ENCODE peak calls at places on chromosomes 16 and 17, in four cellular contexts. S, R, U and M are unnamed samples. For H3K36me3, the result is how much of the 10 kb centered on the place peaks cover.

GRCh38 chr16:11618107-11618717 is 31.5 kb upstream of the LITAF start:
- DNase-seq in S (no peak), R (no peak), U (no peak), M (no peak)

GRCh38 chr17:55144518-55144917 is 120.2 kb upstream of the HLF start:
- DNase-seq in S (no peak), R (no peak), U (no peak), M (no peak)

GRCh38 chr17:40290629-40291296 is 3.1 kb downstream of the CDC6 start:
- DNase-seq in S (no peak), R (no peak), U (peak), M (no peak)

GRCh38 chr16:67247698-67248400 is 568 bp upstream of the FHOD1 start:
- DNase-seq in S (no peak), R (peak), U (no peak), M (no peak)

GRCh38 chr16:86222965-86223551 is 287.3 kb upstream of the FOXF1 start:
- DNase-seq in S (no peak), R (no peak), U (no peak), M (no peak)

GRCh38 chr16:88502371-88502770 is 49.3 kb downstream of the ZFPM1 start:
- DNase-seq in S (no peak), R (no peak), U (no peak), M (no peak)

GRCh38 chr16:3825103-3825502 is 55.4 kb downstream of the CREBBP start:
- DNase-seq in S (no peak), R (no peak), U (no peak), M (no peak)

GRCh38 chr16:69089091-69089912 is 16.2 kb upstream of the HAS3 start:
- DNase-seq in S (no peak), R (peak), U (no peak), M (no peak)

GRCh38 chr16:13100970-13101369 is 199.6 kb downstream of the SHISA9 start:
- DNase-seq in S (no peak), R (no peak), U (no peak), M (no peak)

GRCh38 chr17:75720656-75721462 is at the start of gene ITGB4:
- DNase-seq in S (peak), R (no peak), U (no peak), M (peak)

GRCh38 chr17:57471941-57472368 is 215.6 kb downstream of the MSI2 start:
- DNase-seq in S (no peak), R (peak), U (no peak), M (no peak)

GRCh38 chr16:85235988-85236831 is 123.9 kb upstream of the CIBAR2 start:
- DNase-seq in S (no peak), R (peak), U (peak), M (no peak)

GRCh38 chr16:1277016-1277944 is 21.4 kb downstream of the TPSD1 start:
- DNase-seq in S (no peak), R (no peak), U (no peak), M (no peak)

GRCh38 chr17:44529864-44530263 is 26.7 kb upstream of the GPATCH8 start:
- DNase-seq in S (no peak), R (no peak), U (no peak), M (no peak)

GRCh38 chr17:48644910-48645557 is 18.9 kb upstream of the HOXB9 start:
- DNase-seq in S (no peak), R (no peak), U (no peak), M (no peak)

GRCh38 chr16:56930516-56931252 is 1.3 kb upstream of the HERPUD1 start:
- DNase-seq in S (no peak), R (no peak), U (no peak), M (no peak)

GRCh38 chr16:70687172-70687531 is 1.3 kb upstream of the MTSS2 start:
- DNase-seq in S (peak), R (no peak), U (no peak), M (no peak)

GRCh38 chr16:27965801-27966200 is 97.7 kb downstream of the GSG1L start:
- DNase-seq in S (no peak), R (no peak), U (no peak), M (no peak)

GRCh38 chr17:29683481-29683880 is 60.8 kb upstream of the CORO6 start:
- DNase-seq in S (no peak), R (no peak), U (no peak), M (no peak)

GRCh38 chr16:82136956-82137818 is 32.8 kb downstream of the MPHOSPH6 start:
- DNase-seq in S (no peak), R (no peak), U (no peak), M (no peak)

GRCh38 chr16:79601092-79601977 is 798 bp upstream of the MAF start:
- DNase-seq in S (peak), R (peak), U (peak), M (peak)

GRCh38 chr16:46947900-46948547 is 25.4 kb downstream of the DNAJA2 start:
- DNase-seq in S (no peak), R (no peak), U (no peak), M (no peak)

GRCh38 chr16:54031107-54031760 is 255.4 kb downstream of the IRX3 start:
- DNase-seq in S (no peak), R (no peak), U (no peak), M (no peak)

GRCh38 chr17:66836063-66837005 is 1.4 kb downstream of the CACNG5 start:
- DNase-seq in S (no peak), R (no peak), U (no peak), M (no peak)

GRCh38 chr16:2008009-2008526 is 1.6 kb downstream of the ZNF598 start:
- DNase-seq in S (no peak), R (no peak), U (no peak), M (peak)

GRCh38 chr17:67132366-67132765 is 88.0 kb downstream of the CACNG1 start:
- DNase-seq in S (no peak), R (no peak), U (no peak), M (no peak)

GRCh38 chr16:24499193-24499814 is 40.1 kb upstream of the RBBP6 start:
- DNase-seq in S (no peak), R (no peak), U (no peak), M (no peak)
- TF ChIP-seq CTCF in S (peak), R (no peak), U (no peak), M (no peak)

DNA sequence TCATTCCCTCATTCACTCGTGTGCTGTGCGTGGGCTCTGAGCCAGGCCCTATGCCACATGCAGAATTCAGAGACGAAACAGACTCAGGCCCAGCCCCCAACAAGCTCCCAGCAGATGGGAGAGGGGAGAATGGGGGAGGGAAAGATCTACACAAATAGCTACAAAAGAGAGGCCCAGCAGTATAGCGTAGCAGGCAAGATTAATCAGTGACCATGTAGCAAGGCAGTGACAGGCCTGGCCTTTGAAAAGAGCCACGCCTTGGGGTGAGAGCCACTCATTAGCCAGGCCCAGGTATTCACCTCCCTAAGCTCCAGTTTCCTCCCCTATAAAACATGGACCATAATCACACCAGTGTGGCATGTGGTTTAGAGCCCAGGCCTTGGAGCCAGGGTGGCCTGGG is 16.4 kb upstream of the KRT19 start:
- DNase-seq in S (no peak), R (no peak), U (no peak), M (no peak)
- H3K27ac ChIP-seq in S (no peak), R (no peak), U (no peak), M (peak)

GRCh38 chr17:78421084-78421533 is 42.7 kb downstream of the PGS1 start:
- DNase-seq in S (no peak), R (no peak), U (no peak), M (no peak)
- H3K36me3 ChIP-seq in S (under half), R (under half), U (under half), M (under half)

GRCh38 chr17:31073411-31073810 is 21.4 kb upstream of the NF1 start:
- DNase-seq in S (no peak), R (no peak), U (no peak), M (no peak)

GRCh38 chr17:31072186-31072585 is 22.6 kb upstream of the NF1 start:
- DNase-seq in S (no peak), R (no peak), U (no peak), M (peak)

GRCh38 chr17:31067699-31068184 is 27.0 kb upstream of the NF1 start:
- DNase-seq in S (no peak), R (no peak), U (no peak), M (no peak)

GRCh38 chr17:31064707-31065106 is 30.1 kb upstream of the NF1 start:
- DNase-seq in S (no peak), R (no peak), U (no peak), M (no peak)

GRCh38 chr17:31068291-31068690 is 26.5 kb upstream of the NF1 start:
- DNase-seq in S (peak), R (no peak), U (no peak), M (no peak)
- TF ChIP-seq CTCF in S (peak), R (peak), U (no peak), M (no peak)

DNA sequence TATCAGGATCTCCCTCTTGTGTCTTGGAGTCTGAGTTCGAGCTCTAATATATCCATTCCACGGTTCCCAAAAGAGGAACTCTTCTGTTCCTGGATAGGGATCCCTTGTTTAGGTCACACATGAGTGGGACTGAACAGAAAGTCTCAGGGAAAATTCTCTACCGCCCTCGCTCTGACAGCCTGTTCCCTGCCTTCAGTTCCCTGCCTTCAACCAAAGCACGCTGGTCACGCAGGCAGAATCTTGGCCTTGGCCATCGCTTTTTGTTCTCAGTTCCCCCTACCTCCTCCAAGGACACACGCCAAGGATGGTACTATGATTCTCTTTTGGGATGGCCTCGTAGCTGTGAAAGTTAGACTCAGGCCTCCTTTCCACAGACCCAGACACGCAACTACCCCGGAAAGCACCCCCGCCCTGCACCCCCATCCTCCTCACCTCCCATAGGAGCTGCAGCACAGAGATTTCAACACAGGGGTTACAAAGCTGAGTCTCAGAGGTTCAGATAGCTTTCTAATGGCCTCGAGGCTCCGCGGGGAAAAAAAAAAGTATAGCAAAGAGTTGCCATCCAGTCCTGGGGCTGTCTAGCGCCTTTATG is 1.5 kb upstream of the SHISA6 start:
- DNase-seq in S (no peak), R (no peak), U (no peak), M (no peak)
- H3K27ac ChIP-seq in S (no peak), R (no peak), U (no peak), M (no peak)

GRCh38 chr16:65409505-65409904 is 287.6 kb upstream of the CDH11 start:
- DNase-seq in S (no peak), R (no peak), U (no peak), M (no peak)

GRCh38 chr16:65410801-65411200 is 288.9 kb upstream of the CDH11 start:
- DNase-seq in S (no peak), R (no peak), U (no peak), M (no peak)

GRCh38 chr16:65414284-65414984 is 292.6 kb upstream of the CDH11 start:
- DNase-seq in S (no peak), R (no peak), U (no peak), M (no peak)

GRCh38 chr16:65415460-65415859 is 293.6 kb upstream of the CDH11 start:
- DNase-seq in S (no peak), R (no peak), U (no peak), M (no peak)

DNA sequence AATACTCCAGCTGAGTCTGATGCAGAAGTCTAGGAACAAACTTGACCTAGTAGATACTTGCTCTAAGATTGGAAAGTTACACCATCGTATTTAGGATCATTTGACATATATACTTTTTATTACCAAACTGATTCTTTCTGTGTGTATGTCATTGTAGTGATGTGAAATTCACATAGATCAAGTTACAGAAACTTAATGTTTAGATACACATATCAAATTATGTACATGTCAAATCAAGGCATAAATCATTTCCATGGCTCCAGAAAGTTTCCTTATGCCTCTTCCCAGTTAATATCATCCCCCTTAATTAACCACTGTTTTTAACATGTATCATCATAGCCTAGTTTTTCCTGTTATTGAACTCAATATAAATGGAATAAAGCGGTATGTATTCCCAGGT is 292.0 kb upstream of the CDH11 start:
- DNase-seq in S (no peak), R (no peak), U (no peak), M (no peak)
- H3K36me3 ChIP-seq in S (under half), R (under half), U (under half), M (under half)

DNA sequence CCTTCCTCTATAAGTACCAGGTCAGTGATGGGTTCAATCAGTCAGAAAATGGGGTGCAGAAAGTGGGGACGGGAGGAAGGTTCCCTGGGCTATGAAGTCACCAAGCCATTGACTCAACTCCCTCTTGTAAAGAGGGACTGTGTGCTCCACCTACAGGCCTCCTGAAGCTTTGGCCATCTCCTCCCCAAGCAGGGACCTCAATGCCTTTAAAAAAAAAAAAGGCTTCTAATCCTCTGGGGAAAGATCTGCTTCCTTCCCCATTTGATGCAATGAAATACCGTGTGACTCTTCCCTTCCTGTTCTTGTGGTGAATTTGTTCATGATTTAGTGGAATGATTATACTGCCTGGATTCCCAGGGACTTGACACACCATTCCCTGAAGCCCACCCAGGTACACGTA is 30.8 kb downstream of the VWA3A start:
- DNase-seq in S (no peak), R (no peak), U (no peak), M (no peak)
- TF ChIP-seq CTCF in S (no peak), R (no peak), U (no peak), M (no peak)

GRCh38 chr16:7471268-7471667 is 138.6 kb downstream of the RBFOX1 start:
- DNase-seq in S (no peak), R (no peak), U (no peak), M (no peak)
- H3K27ac ChIP-seq in S (no peak), R (no peak), U (no peak), M (no peak)